ENCODE peak calls at places on chromosomes 1 and 21, in seven cellular contexts. N is BJ; T is activated CD8-positive, alpha-beta T cell treated with anti-CD3 and anti-CD28 coated beads for 36 hours; V is stimulated activated CD4-positive, alpha-beta T cell treated with anti-CD3 and anti-CD28 coated beads, TNF-alpha, amount 100 ng/mL, for 4 hours; E is H7; H is KBM-7; S is PC-9. X is an unnamed sample.
A peak's percentile ranks its signal among the peaks of the same experiment; 100 is the strongest.

GRCh38 chr21:44802396-44803153 is 955 bp upstream of the UBE2G2 start:
- DNase-seq in N (no peak), T (no peak), V (no peak), E (peak; percentile 79), H (peak; percentile 36), S (peak; percentile 40), X (no peak)

GRCh38 chr1:48776400-48777218 is at the start of gene BEND5:
- DNase-seq in N (no peak), T (peak; percentile 85), V (no peak), E (peak; percentile 94), H (peak; percentile 34), S (no peak), X (peak; percentile 25)

GRCh38 chr1:59013276-59013927 is 229.6 kb upstream of the JUN start:
- DNase-seq in N (peak; percentile 48), T (no peak), V (no peak), E (peak; percentile 52), H (no peak), S (no peak), X (no peak)

GRCh38 chr21:20877976-20878375 is 120.2 kb upstream of the NCAM2 start:
- DNase-seq in N (no peak), T (no peak), V (no peak), E (no peak), H (no peak), S (no peak), X (no peak)

GRCh38 chr1:2587071-2587859 is 688 bp downstream of the PRXL2B start:
- DNase-seq in N (no peak), T (peak; percentile 54), V (no peak), E (peak; percentile 89), H (peak; percentile 34), S (no peak), X (peak; percentile 44)

GRCh38 chr1:11500881-11501280 is 21.9 kb downstream of the DISP3 start:
- DNase-seq in N (no peak), T (no peak), V (no peak), E (no peak), H (no peak), S (no peak), X (no peak)

GRCh38 chr1:189657715-189658114 is 819.9 kb downstream of the BRINP3 start:
- DNase-seq in N (no peak), T (no peak), V (no peak), E (no peak), H (no peak), S (no peak), X (no peak)

GRCh38 chr1:18872071-18872611 is 12.7 kb upstream of the TAS1R2 start:
- DNase-seq in N (no peak), T (no peak), V (no peak), E (no peak), H (no peak), S (no peak), X (no peak)

GRCh38 chr1:105416246-105416645 is 1640.2 kb upstream of the PRMT6 start:
- DNase-seq in N (no peak), T (no peak), V (no peak), E (no peak), H (no peak), S (no peak), X (no peak)